ENCODE peak calls at places on chromosomes 11 and 22, in nine cellular contexts. One of them, this sample, is unnamed.
A peak's percentile ranks its signal among the peaks of the same experiment; 100 is the strongest.

GRCh38 chr11:1949302-1949701 is 2.2 kb downstream of the MRPL23 start:
- DNase-seq in stimulated activated CD4-positive, alpha-beta T cell treated with anti-CD3 and anti-CD28 coated beads, Interleukin-1b, Interleukin-23, amount 100 ng/mL, for 24 hours: no peak
- DNase-seq in fibroblast of lung: no peak
- DNase-seq in dorsolateral prefrontal cortex: no peak
- DNase-seq in glomerular endothelial cell: no peak
- DNase-seq in fibroblast of the conjunctiva: no peak
- DNase-seq in RPMI7951: no peak
- DNase-seq in right lobe of liver: peak; percentile 3
- DNase-seq in NCI-H446: no peak
- DNase-seq in this sample: no peak

GRCh38 chr22:50673231-50674126 is 856 bp downstream of the SHANK3 start:
- DNase-seq in fibroblast of lung: no peak
- DNase-seq in RPMI7951: no peak
- DNase-seq in fibroblast of the conjunctiva: no peak
- DNase-seq in dorsolateral prefrontal cortex: no peak
- DNase-seq in glomerular endothelial cell: no peak
- DNase-seq in stimulated activated CD4-positive, alpha-beta T cell treated with anti-CD3 and anti-CD28 coated beads, Interleukin-1b, Interleukin-23, amount 100 ng/mL, for 24 hours: no peak
- DNase-seq in NCI-H446: no peak
- DNase-seq in right lobe of liver: no peak
- DNase-seq in this sample: no peak

GRCh38 chr11:29129850-29130249 is 887.0 kb downstream of the KCNA4 start:
- DNase-seq in glomerular endothelial cell: no peak
- DNase-seq in RPMI7951: peak; percentile 56
- DNase-seq in stimulated activated CD4-positive, alpha-beta T cell treated with anti-CD3 and anti-CD28 coated beads, Interleukin-1b, Interleukin-23, amount 100 ng/mL, for 24 hours: no peak
- DNase-seq in right lobe of liver: no peak
- DNase-seq in NCI-H446: no peak
- DNase-seq in dorsolateral prefrontal cortex: no peak
- DNase-seq in fibroblast of the conjunctiva: peak; percentile 61
- DNase-seq in fibroblast of lung: no peak
- DNase-seq in this sample: no peak

GRCh38 chr11:33620423-33621120 is 80.1 kb downstream of the C11orf91 start:
- DNase-seq in fibroblast of the conjunctiva: peak; percentile 49
- DNase-seq in stimulated activated CD4-positive, alpha-beta T cell treated with anti-CD3 and anti-CD28 coated beads, Interleukin-1b, Interleukin-23, amount 100 ng/mL, for 24 hours: no peak
- DNase-seq in NCI-H446: peak; percentile 46
- DNase-seq in glomerular endothelial cell: peak; percentile 12
- DNase-seq in fibroblast of lung: peak; percentile 74
- DNase-seq in right lobe of liver: no peak
- DNase-seq in RPMI7951: peak; percentile 74
- DNase-seq in dorsolateral prefrontal cortex: no peak
- DNase-seq in this sample: no peak

GRCh38 chr11:100354736-100355135 is 332.4 kb upstream of the ARHGAP42 start:
- DNase-seq in NCI-H446: no peak
- DNase-seq in RPMI7951: no peak
- DNase-seq in right lobe of liver: no peak
- DNase-seq in stimulated activated CD4-positive, alpha-beta T cell treated with anti-CD3 and anti-CD28 coated beads, Interleukin-1b, Interleukin-23, amount 100 ng/mL, for 24 hours: no peak
- DNase-seq in fibroblast of the conjunctiva: no peak
- DNase-seq in dorsolateral prefrontal cortex: no peak
- DNase-seq in glomerular endothelial cell: no peak
- DNase-seq in fibroblast of lung: no peak
- DNase-seq in this sample: no peak

GRCh38 chr11:65625628-65626342 is 10.2 kb downstream of the PCNX3 start:
- DNase-seq in fibroblast of lung: peak; percentile 43
- DNase-seq in glomerular endothelial cell: no peak
- DNase-seq in fibroblast of the conjunctiva: no peak
- DNase-seq in NCI-H446: no peak
- DNase-seq in dorsolateral prefrontal cortex: peak; percentile 66
- DNase-seq in stimulated activated CD4-positive, alpha-beta T cell treated with anti-CD3 and anti-CD28 coated beads, Interleukin-1b, Interleukin-23, amount 100 ng/mL, for 24 hours: no peak
- DNase-seq in RPMI7951: peak; percentile 18
- DNase-seq in right lobe of liver: peak; percentile 63
- DNase-seq in this sample: no peak

GRCh38 chr11:104916442-104916841 is 18.2 kb upstream of the CASP12 start:
- DNase-seq in RPMI7951: no peak
- DNase-seq in dorsolateral prefrontal cortex: no peak
- DNase-seq in NCI-H446: no peak
- DNase-seq in fibroblast of lung: peak; percentile 14
- DNase-seq in glomerular endothelial cell: no peak
- DNase-seq in stimulated activated CD4-positive, alpha-beta T cell treated with anti-CD3 and anti-CD28 coated beads, Interleukin-1b, Interleukin-23, amount 100 ng/mL, for 24 hours: no peak
- DNase-seq in right lobe of liver: no peak
- DNase-seq in fibroblast of the conjunctiva: no peak
- DNase-seq in this sample: no peak

GRCh38 chr11:114440121-114440860 is 1.0 kb downstream of the REXO2 start:
- DNase-seq in RPMI7951: peak; percentile 15
- DNase-seq in NCI-H446: no peak
- DNase-seq in dorsolateral prefrontal cortex: no peak
- DNase-seq in stimulated activated CD4-positive, alpha-beta T cell treated with anti-CD3 and anti-CD28 coated beads, Interleukin-1b, Interleukin-23, amount 100 ng/mL, for 24 hours: no peak
- DNase-seq in fibroblast of lung: peak; percentile 9
- DNase-seq in glomerular endothelial cell: peak; percentile 39
- DNase-seq in right lobe of liver: no peak
- DNase-seq in fibroblast of the conjunctiva: no peak
- DNase-seq in this sample: no peak

GRCh38 chr11:57214494-57214893 is 22.6 kb downstream of the APLNR start:
- DNase-seq in fibroblast of lung: peak; percentile 69
- DNase-seq in glomerular endothelial cell: no peak
- DNase-seq in dorsolateral prefrontal cortex: no peak
- DNase-seq in stimulated activated CD4-positive, alpha-beta T cell treated with anti-CD3 and anti-CD28 coated beads, Interleukin-1b, Interleukin-23, amount 100 ng/mL, for 24 hours: no peak
- DNase-seq in NCI-H446: no peak
- DNase-seq in fibroblast of the conjunctiva: peak; percentile 45
- DNase-seq in right lobe of liver: no peak
- DNase-seq in RPMI7951: no peak
- DNase-seq in this sample: no peak

GRCh38 chr11:134753805-134754130 is 341.7 kb upstream of the B3GAT1 start:
- DNase-seq in fibroblast of the conjunctiva: no peak
- DNase-seq in NCI-H446: no peak
- DNase-seq in glomerular endothelial cell: no peak
- DNase-seq in fibroblast of lung: no peak
- DNase-seq in dorsolateral prefrontal cortex: no peak
- DNase-seq in RPMI7951: no peak
- DNase-seq in right lobe of liver: no peak
- DNase-seq in stimulated activated CD4-positive, alpha-beta T cell treated with anti-CD3 and anti-CD28 coated beads, Interleukin-1b, Interleukin-23, amount 100 ng/mL, for 24 hours: no peak
- DNase-seq in this sample: no peak

GRCh38 chr22:20807315-20807752 is 33.4 kb downstream of the SERPIND1 start:
- DNase-seq in dorsolateral prefrontal cortex: no peak
- DNase-seq in fibroblast of lung: peak; percentile 82
- DNase-seq in right lobe of liver: no peak
- DNase-seq in RPMI7951: peak; percentile 94
- DNase-seq in glomerular endothelial cell: no peak
- DNase-seq in stimulated activated CD4-positive, alpha-beta T cell treated with anti-CD3 and anti-CD28 coated beads, Interleukin-1b, Interleukin-23, amount 100 ng/mL, for 24 hours: no peak
- DNase-seq in NCI-H446: no peak
- DNase-seq in fibroblast of the conjunctiva: peak; percentile 69
- DNase-seq in this sample: no peak

GRCh38 chr11:96038046-96038445 is 114.1 kb upstream of the MTMR2 start:
- DNase-seq in fibroblast of lung: no peak
- DNase-seq in glomerular endothelial cell: no peak
- DNase-seq in RPMI7951: no peak
- DNase-seq in right lobe of liver: no peak
- DNase-seq in fibroblast of the conjunctiva: no peak
- DNase-seq in dorsolateral prefrontal cortex: no peak
- DNase-seq in NCI-H446: no peak
- DNase-seq in stimulated activated CD4-positive, alpha-beta T cell treated with anti-CD3 and anti-CD28 coated beads, Interleukin-1b, Interleukin-23, amount 100 ng/mL, for 24 hours: no peak
- DNase-seq in this sample: no peak

GRCh38 chr22:49243965-49244364 is 583.7 kb downstream of the BRD1 start:
- DNase-seq in fibroblast of the conjunctiva: no peak
- DNase-seq in RPMI7951: no peak
- DNase-seq in right lobe of liver: no peak
- DNase-seq in fibroblast of lung: no peak
- DNase-seq in stimulated activated CD4-positive, alpha-beta T cell treated with anti-CD3 and anti-CD28 coated beads, Interleukin-1b, Interleukin-23, amount 100 ng/mL, for 24 hours: no peak
- DNase-seq in dorsolateral prefrontal cortex: no peak
- DNase-seq in NCI-H446: no peak
- DNase-seq in glomerular endothelial cell: no peak
- DNase-seq in this sample: no peak

GRCh38 chr11:85854212-85854556 is 999 bp upstream of the CCDC83 start:
- DNase-seq in fibroblast of the conjunctiva: no peak
- DNase-seq in RPMI7951: no peak
- DNase-seq in right lobe of liver: no peak
- DNase-seq in dorsolateral prefrontal cortex: no peak
- DNase-seq in stimulated activated CD4-positive, alpha-beta T cell treated with anti-CD3 and anti-CD28 coated beads, Interleukin-1b, Interleukin-23, amount 100 ng/mL, for 24 hours: no peak
- DNase-seq in glomerular endothelial cell: no peak
- DNase-seq in fibroblast of lung: no peak
- DNase-seq in NCI-H446: no peak
- DNase-seq in this sample: no peak

GRCh38 chr11:111001986-111002616 is 243.4 kb upstream of the POU2AF2 start:
- DNase-seq in fibroblast of the conjunctiva: peak; percentile 83
- DNase-seq in glomerular endothelial cell: no peak
- DNase-seq in RPMI7951: peak; percentile 61
- DNase-seq in right lobe of liver: no peak
- DNase-seq in fibroblast of lung: peak; percentile 95
- DNase-seq in NCI-H446: no peak
- DNase-seq in dorsolateral prefrontal cortex: no peak
- DNase-seq in stimulated activated CD4-positive, alpha-beta T cell treated with anti-CD3 and anti-CD28 coated beads, Interleukin-1b, Interleukin-23, amount 100 ng/mL, for 24 hours: no peak
- DNase-seq in this sample: no peak

GRCh38 chr11:32173435-32173834 is 82.6 kb downstream of the RCN1 start:
- DNase-seq in fibroblast of lung: peak; percentile 76
- DNase-seq in NCI-H446: peak; percentile 81
- DNase-seq in RPMI7951: peak; percentile 65
- DNase-seq in right lobe of liver: peak; percentile 63
- DNase-seq in dorsolateral prefrontal cortex: peak; percentile 26
- DNase-seq in glomerular endothelial cell: peak; percentile 20
- DNase-seq in stimulated activated CD4-positive, alpha-beta T cell treated with anti-CD3 and anti-CD28 coated beads, Interleukin-1b, Interleukin-23, amount 100 ng/mL, for 24 hours: no peak
- DNase-seq in fibroblast of the conjunctiva: peak; percentile 41
- DNase-seq in this sample: no peak

GRCh38 chr11:113547739-113548138 is 72.5 kb upstream of the DRD2 start:
- DNase-seq in stimulated activated CD4-positive, alpha-beta T cell treated with anti-CD3 and anti-CD28 coated beads, Interleukin-1b, Interleukin-23, amount 100 ng/mL, for 24 hours: no peak
- DNase-seq in dorsolateral prefrontal cortex: no peak
- DNase-seq in fibroblast of the conjunctiva: no peak
- DNase-seq in glomerular endothelial cell: no peak
- DNase-seq in fibroblast of lung: no peak
- DNase-seq in NCI-H446: no peak
- DNase-seq in right lobe of liver: no peak
- DNase-seq in RPMI7951: no peak
- DNase-seq in this sample: no peak

GRCh38 chr11:64767344-64768299 is 7.8 kb upstream of the PYGM start:
- DNase-seq in NCI-H446: peak; percentile 40
- DNase-seq in dorsolateral prefrontal cortex: no peak
- DNase-seq in fibroblast of lung: peak; percentile 54
- DNase-seq in glomerular endothelial cell: no peak
- DNase-seq in right lobe of liver: peak; percentile 59
- DNase-seq in fibroblast of the conjunctiva: no peak
- DNase-seq in RPMI7951: peak; percentile 52
- DNase-seq in stimulated activated CD4-positive, alpha-beta T cell treated with anti-CD3 and anti-CD28 coated beads, Interleukin-1b, Interleukin-23, amount 100 ng/mL, for 24 hours: peak; percentile 88
- DNase-seq in this sample: no peak

GRCh38 chr22:37517826-37518450 is 1.3 kb downstream of the CARD10 start:
- DNase-seq in fibroblast of the conjunctiva: no peak
- DNase-seq in RPMI7951: no peak
- DNase-seq in NCI-H446: no peak
- DNase-seq in right lobe of liver: peak; percentile 30
- DNase-seq in fibroblast of lung: no peak
- DNase-seq in dorsolateral prefrontal cortex: no peak
- DNase-seq in glomerular endothelial cell: no peak
- DNase-seq in stimulated activated CD4-positive, alpha-beta T cell treated with anti-CD3 and anti-CD28 coated beads, Interleukin-1b, Interleukin-23, amount 100 ng/mL, for 24 hours: no peak
- DNase-seq in this sample: no peak

GRCh38 chr11:36131719-36132349 is 157.4 kb downstream of the COMMD9 start:
- DNase-seq in RPMI7951: peak; percentile 36
- DNase-seq in dorsolateral prefrontal cortex: no peak
- DNase-seq in stimulated activated CD4-positive, alpha-beta T cell treated with anti-CD3 and anti-CD28 coated beads, Interleukin-1b, Interleukin-23, amount 100 ng/mL, for 24 hours: no peak
- DNase-seq in glomerular endothelial cell: peak; percentile 34
- DNase-seq in right lobe of liver: peak; percentile 41
- DNase-seq in fibroblast of lung: peak; percentile 76
- DNase-seq in fibroblast of the conjunctiva: peak; percentile 49
- DNase-seq in NCI-H446: peak; percentile 15
- DNase-seq in this sample: no peak

GRCh38 chr11:102727890-102728289 is 3.1 kb upstream of the MMP8 start:
- DNase-seq in glomerular endothelial cell: peak; percentile 81
- DNase-seq in RPMI7951: peak; percentile 56
- DNase-seq in dorsolateral prefrontal cortex: no peak
- DNase-seq in stimulated activated CD4-positive, alpha-beta T cell treated with anti-CD3 and anti-CD28 coated beads, Interleukin-1b, Interleukin-23, amount 100 ng/mL, for 24 hours: no peak
- DNase-seq in fibroblast of the conjunctiva: peak; percentile 43
- DNase-seq in fibroblast of lung: peak; percentile 88
- DNase-seq in NCI-H446: no peak
- DNase-seq in right lobe of liver: no peak
- DNase-seq in this sample: no peak

GRCh38 chr11:119472186-119472855 is 49.3 kb upstream of the THY1 start:
- DNase-seq in fibroblast of lung: peak; percentile 77
- DNase-seq in glomerular endothelial cell: no peak
- DNase-seq in stimulated activated CD4-positive, alpha-beta T cell treated with anti-CD3 and anti-CD28 coated beads, Interleukin-1b, Interleukin-23, amount 100 ng/mL, for 24 hours: no peak
- DNase-seq in dorsolateral prefrontal cortex: no peak
- DNase-seq in RPMI7951: no peak
- DNase-seq in fibroblast of the conjunctiva: peak; percentile 57
- DNase-seq in right lobe of liver: no peak
- DNase-seq in NCI-H446: no peak
- DNase-seq in this sample: no peak

GRCh38 chr11:65695459-65696241 is 16.4 kb upstream of the KAT5 start:
- DNase-seq in RPMI7951: peak; percentile 31
- DNase-seq in glomerular endothelial cell: peak; percentile 48
- DNase-seq in dorsolateral prefrontal cortex: peak; percentile 55
- DNase-seq in fibroblast of the conjunctiva: no peak
- DNase-seq in NCI-H446: no peak
- DNase-seq in stimulated activated CD4-positive, alpha-beta T cell treated with anti-CD3 and anti-CD28 coated beads, Interleukin-1b, Interleukin-23, amount 100 ng/mL, for 24 hours: no peak
- DNase-seq in fibroblast of lung: no peak
- DNase-seq in right lobe of liver: no peak
- DNase-seq in this sample: no peak

GRCh38 chr11:92550871-92551270 is 326.3 kb downstream of the FAT3 start:
- DNase-seq in glomerular endothelial cell: no peak
- DNase-seq in fibroblast of the conjunctiva: no peak
- DNase-seq in NCI-H446: no peak
- DNase-seq in RPMI7951: no peak
- DNase-seq in stimulated activated CD4-positive, alpha-beta T cell treated with anti-CD3 and anti-CD28 coated beads, Interleukin-1b, Interleukin-23, amount 100 ng/mL, for 24 hours: no peak
- DNase-seq in right lobe of liver: no peak
- DNase-seq in dorsolateral prefrontal cortex: no peak
- DNase-seq in fibroblast of lung: no peak
- DNase-seq in this sample: no peak

GRCh38 chr11:35323076-35323868 is 96.1 kb downstream of the SLC1A2 start:
- DNase-seq in RPMI7951: no peak
- DNase-seq in fibroblast of lung: no peak
- DNase-seq in NCI-H446: no peak
- DNase-seq in fibroblast of the conjunctiva: no peak
- DNase-seq in stimulated activated CD4-positive, alpha-beta T cell treated with anti-CD3 and anti-CD28 coated beads, Interleukin-1b, Interleukin-23, amount 100 ng/mL, for 24 hours: no peak
- DNase-seq in glomerular endothelial cell: no peak
- DNase-seq in right lobe of liver: no peak
- DNase-seq in dorsolateral prefrontal cortex: no peak
- DNase-seq in this sample: no peak

GRCh38 chr11:131867457-131868257 is 497.2 kb downstream of the NTM start:
- DNase-seq in NCI-H446: no peak
- DNase-seq in stimulated activated CD4-positive, alpha-beta T cell treated with anti-CD3 and anti-CD28 coated beads, Interleukin-1b, Interleukin-23, amount 100 ng/mL, for 24 hours: no peak
- DNase-seq in glomerular endothelial cell: peak; percentile 68
- DNase-seq in dorsolateral prefrontal cortex: peak; percentile 66
- DNase-seq in right lobe of liver: peak; percentile 55
- DNase-seq in fibroblast of the conjunctiva: peak; percentile 75
- DNase-seq in RPMI7951: peak; percentile 85
- DNase-seq in fibroblast of lung: peak; percentile 88
- DNase-seq in this sample: no peak

GRCh38 chr11:113994077-113994954 is 19.4 kb downstream of the HTR3A start:
- DNase-seq in stimulated activated CD4-positive, alpha-beta T cell treated with anti-CD3 and anti-CD28 coated beads, Interleukin-1b, Interleukin-23, amount 100 ng/mL, for 24 hours: peak; percentile 6
- DNase-seq in fibroblast of lung: peak; percentile 17
- DNase-seq in glomerular endothelial cell: no peak
- DNase-seq in NCI-H446: no peak
- DNase-seq in fibroblast of the conjunctiva: no peak
- DNase-seq in dorsolateral prefrontal cortex: no peak
- DNase-seq in RPMI7951: no peak
- DNase-seq in right lobe of liver: no peak
- DNase-seq in this sample: no peak

GRCh38 chr11:109946322-109946846 is 146.8 kb upstream of the ZC3H12C start:
- DNase-seq in stimulated activated CD4-positive, alpha-beta T cell treated with anti-CD3 and anti-CD28 coated beads, Interleukin-1b, Interleukin-23, amount 100 ng/mL, for 24 hours: peak; percentile 13
- DNase-seq in glomerular endothelial cell: peak; percentile 97
- DNase-seq in dorsolateral prefrontal cortex: peak; percentile 68
- DNase-seq in fibroblast of the conjunctiva: peak; percentile 96
- DNase-seq in NCI-H446: peak; percentile 91
- DNase-seq in RPMI7951: peak; percentile 93
- DNase-seq in right lobe of liver: peak; percentile 76
- DNase-seq in fibroblast of lung: peak; percentile 99
- DNase-seq in this sample: peak; percentile 92

GRCh38 chr11:60781286-60782044 is 3.7 kb upstream of the MS4A10 start:
- DNase-seq in stimulated activated CD4-positive, alpha-beta T cell treated with anti-CD3 and anti-CD28 coated beads, Interleukin-1b, Interleukin-23, amount 100 ng/mL, for 24 hours: no peak
- DNase-seq in NCI-H446: no peak
- DNase-seq in RPMI7951: no peak
- DNase-seq in fibroblast of the conjunctiva: no peak
- DNase-seq in right lobe of liver: no peak
- DNase-seq in glomerular endothelial cell: no peak
- DNase-seq in fibroblast of lung: no peak
- DNase-seq in dorsolateral prefrontal cortex: no peak
- DNase-seq in this sample: no peak

GRCh38 chr11:77644887-77645286 is 7.3 kb upstream of the CLNS1A start:
- DNase-seq in glomerular endothelial cell: no peak
- DNase-seq in fibroblast of lung: no peak
- DNase-seq in fibroblast of the conjunctiva: no peak
- DNase-seq in stimulated activated CD4-positive, alpha-beta T cell treated with anti-CD3 and anti-CD28 coated beads, Interleukin-1b, Interleukin-23, amount 100 ng/mL, for 24 hours: no peak
- DNase-seq in dorsolateral prefrontal cortex: no peak
- DNase-seq in NCI-H446: no peak
- DNase-seq in RPMI7951: no peak
- DNase-seq in right lobe of liver: no peak
- DNase-seq in this sample: no peak

This sample was measured in GM12878.